ENCODE peak calls at places on chromosome 12, in five cellular contexts. S is omental fat pad, W is upper lobe of left lung, L is left ventricle myocardium inferior, O is WTC11. Y is an unnamed sample.

GRCh38 chr12:43109626-43110345 is 442.2 kb downstream of the ADAMTS20 start:
- DNase-seq in S (no peak), W (no peak), L (no peak), O (no peak), Y (no peak)

GRCh38 chr12:42119085-42119633 is 25.5 kb downstream of the GXYLT1 start:
- DNase-seq in S (no peak), W (no peak), L (no peak), O (no peak), Y (no peak)

GRCh38 chr12:56158029-56158925 is at the start of gene MYL6:
- DNase-seq in S (peak; percentile 96), W (peak; percentile 99), L (peak; percentile 94), O (peak; percentile 93), Y (peak; percentile 87)

GRCh38 chr12:1413930-1414329 is 180.5 kb downstream of the FBXL14 start:
- DNase-seq in S (no peak), W (no peak), L (no peak), O (peak; percentile 30), Y (no peak)

GRCh38 chr12:98973395-98973794 is 328.3 kb downstream of the APAF1 start:
- DNase-seq in S (no peak), W (no peak), L (no peak), O (no peak), Y (no peak)

GRCh38 chr12:107492393-107493134 is 193.0 kb upstream of the PWP1 start:
- DNase-seq in S (no peak), W (peak; percentile 33), L (no peak), O (no peak), Y (no peak)

GRCh38 chr12:3218150-3218845 is 141.1 kb downstream of the TSPAN9 start:
- DNase-seq in S (peak; percentile 57), W (peak; percentile 41), L (peak; percentile 85), O (no peak), Y (peak; percentile 67)

GRCh38 chr12:6444704-6445688 is at the start of gene CD27:
- DNase-seq in S (no peak), W (no peak), L (no peak), O (peak; percentile 5), Y (no peak)

GRCh38 chr12:107681836-107682820 is 3.5 kb upstream of the PWP1 start:
- DNase-seq in S (no peak), W (no peak), L (no peak), O (no peak), Y (no peak)

GRCh38 chr12:69765515-69765914 is 26.9 kb downstream of the RAB3IP start:
- DNase-seq in S (no peak), W (no peak), L (no peak), O (no peak), Y (no peak)

GRCh38 chr12:110937104-110937641 is 16.8 kb upstream of the MYL2 start:
- DNase-seq in S (no peak), W (peak; percentile 47), L (peak; percentile 46), O (peak; percentile 86), Y (peak; percentile 84)

GRCh38 chr12:54197037-54197909 is 8.5 kb upstream of the SMUG1 start:
- DNase-seq in S (no peak), W (no peak), L (no peak), O (peak; percentile 31), Y (no peak)

DNA sequence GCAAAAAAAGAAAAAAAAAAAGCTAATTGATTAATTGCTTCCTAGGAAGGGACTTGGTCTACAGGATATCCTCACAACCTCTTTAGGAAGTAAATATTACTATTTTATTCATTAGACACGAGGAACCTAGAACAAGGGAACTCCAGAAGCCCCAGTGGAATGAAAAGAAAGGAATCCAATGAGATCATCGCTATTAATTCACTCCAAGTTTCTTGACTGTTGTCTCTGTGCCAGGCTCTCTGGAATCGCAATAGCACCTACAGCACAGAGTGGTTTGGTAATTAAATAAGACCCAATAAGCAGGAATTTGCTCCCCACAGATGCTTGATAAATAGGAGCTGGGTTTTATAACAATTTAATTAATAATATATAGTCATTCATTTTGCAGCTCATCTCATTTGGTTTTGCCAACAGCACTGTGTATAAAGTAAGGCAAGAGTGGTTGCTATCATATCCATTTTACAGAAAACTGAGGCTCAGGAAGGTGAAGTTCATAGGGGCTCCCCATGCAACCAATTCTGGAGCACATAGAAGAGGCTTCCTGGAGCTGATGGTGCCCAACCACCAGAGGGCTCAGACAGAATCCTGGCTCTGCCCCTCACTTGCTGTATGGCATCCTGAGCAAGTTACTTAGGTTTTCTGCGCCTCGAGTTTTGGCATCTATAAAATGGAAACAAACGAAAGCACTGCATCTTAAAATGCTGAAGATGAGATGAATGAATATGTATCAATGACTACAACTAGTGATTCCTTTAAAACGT is 420.2 kb downstream of the MED13L start:
- DNase-seq in S (no peak), W (no peak), L (no peak), O (no peak), Y (no peak)
- TF ChIP-seq CTCF in S (no peak), W (no peak), L (peak; percentile 34), O (no peak), Y (no peak)

GRCh38 chr12:52050771-52051541 is at the start of gene NR4A1:
- DNase-seq in S (peak; percentile 98), W (peak; percentile 98), L (peak; percentile 99), O (peak; percentile 90), Y (peak; percentile 84)
- TF ChIP-seq CTCF in S (no peak), W (peak; percentile 8), L (peak; percentile 27), O (no peak), Y (no peak)

DNA sequence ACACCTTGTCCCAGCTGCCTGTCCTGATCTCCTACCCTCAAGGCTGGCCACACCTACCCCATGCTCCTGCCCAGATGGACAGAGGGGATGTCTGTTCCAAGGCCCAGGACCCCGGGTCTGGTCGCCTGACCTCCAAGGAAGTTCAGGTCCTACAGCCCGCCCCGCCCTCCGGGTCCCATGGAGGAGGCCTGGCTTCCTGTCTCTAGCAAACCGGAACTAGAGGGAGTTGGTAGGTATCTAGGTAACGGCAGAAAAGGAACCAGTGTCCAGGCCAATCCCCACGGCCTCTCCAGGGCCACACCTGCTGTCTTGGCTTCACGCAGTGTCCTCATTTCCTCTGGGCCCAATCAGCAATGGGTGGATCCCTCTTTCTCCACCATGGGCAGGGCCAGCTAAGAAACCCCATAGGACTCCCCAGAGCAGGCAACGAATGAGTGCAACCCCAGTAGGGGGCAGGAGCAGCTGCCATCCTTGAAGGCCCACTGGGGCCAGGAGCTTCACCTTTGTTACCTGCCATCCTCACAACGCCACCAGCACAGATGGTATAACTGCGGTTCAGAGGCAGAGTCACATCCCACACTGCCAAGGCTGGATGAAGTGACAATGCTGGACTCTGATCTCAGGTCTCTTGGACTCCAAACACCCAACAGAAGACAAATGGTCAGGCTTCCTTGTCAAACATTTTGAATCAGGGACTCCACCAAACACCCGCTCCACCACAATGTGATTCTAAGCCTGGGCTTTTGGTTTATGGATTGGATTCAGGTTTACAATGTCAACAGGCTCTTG is 25.1 kb upstream of the RPLP0 start:
- DNase-seq in S (no peak), W (peak; percentile 93), L (peak; percentile 49), O (no peak), Y (no peak)
- TF ChIP-seq CTCF in S (no peak), W (no peak), L (peak; percentile 32), O (no peak), Y (no peak)

GRCh38 chr12:18457362-18457761 is 196.0 kb downstream of the PIK3C2G start:
- DNase-seq in S (no peak), W (no peak), L (no peak), O (no peak), Y (no peak)
- TF ChIP-seq CTCF in S (no peak), W (no peak), L (no peak), O (no peak), Y (no peak)